ENCODE peak calls at places on chromosomes 11 and 22, in seven cellular contexts. I, V, J, N, H, Z and S are unnamed samples.

GRCh38 chr11:125414121-125414520 is 81.9 kb downstream of the FEZ1 start:
- DNase-seq in I (no peak), V (no peak), J (no peak), N (no peak), H (no peak), Z (no peak), S (no peak)

GRCh38 chr11:43969543-43969942 is 27.1 kb downstream of the C11orf96 start:
- DNase-seq in I (no peak), V (no peak), J (peak; percentile 41), N (no peak), H (no peak), Z (no peak), S (no peak)

GRCh38 chr11:281486-282161 is 3.4 kb downstream of the NLRP6 start:
- DNase-seq in I (no peak), V (no peak), J (no peak), N (peak; percentile 57), H (no peak), Z (no peak), S (peak; percentile 89)

GRCh38 chr22:45537734-45538181 is 35.1 kb downstream of the FBLN1 start:
- DNase-seq in I (no peak), V (peak; percentile 26), J (peak; percentile 55), N (no peak), H (no peak), Z (peak; percentile 83), S (no peak)

GRCh38 chr11:40302669-40303068 is 1156.8 kb downstream of the LRRC4C start:
- DNase-seq in I (no peak), V (no peak), J (no peak), N (no peak), H (no peak), Z (no peak), S (no peak)

GRCh38 chr11:57514538-57515331 is 767 bp downstream of the SLC43A1 start:
- DNase-seq in I (peak; percentile 41), V (no peak), J (peak; percentile 70), N (peak; percentile 72), H (peak; percentile 17), Z (peak; percentile 10), S (no peak)

GRCh38 chr22:47023871-47024270 is 261.4 kb downstream of the TBC1D22A start:
- DNase-seq in I (no peak), V (no peak), J (no peak), N (no peak), H (no peak), Z (no peak), S (peak; percentile 47)

GRCh38 chr11:72039108-72039850 is 40.6 kb downstream of the IL18BP start:
- DNase-seq in I (peak; percentile 17), V (no peak), J (no peak), N (no peak), H (no peak), Z (no peak), S (no peak)

GRCh38 chr11:129639300-129639699 is 176.3 kb upstream of the TMEM45B start:
- DNase-seq in I (peak; percentile 93), V (no peak), J (no peak), N (peak; percentile 66), H (no peak), Z (peak; percentile 92), S (no peak)

GRCh38 chr11:62461740-62462522 is 43.1 kb downstream of the SCGB1A1 start:
- DNase-seq in I (no peak), V (no peak), J (no peak), N (no peak), H (no peak), Z (peak; percentile 93), S (no peak)

GRCh38 chr11:107457205-107457557 is 444 bp downstream of the CWF19L2 start:
- DNase-seq in I (peak; percentile 31), V (no peak), J (peak; percentile 8), N (peak; percentile 33), H (no peak), Z (peak; percentile 0), S (no peak)

GRCh38 chr11:86688398-86689179 is 16.2 kb upstream of the ME3 start:
- DNase-seq in I (no peak), V (no peak), J (no peak), N (peak; percentile 69), H (no peak), Z (no peak), S (no peak)

GRCh38 chr22:37454857-37455686 is 27.8 kb upstream of the ELFN2 start:
- DNase-seq in I (no peak), V (no peak), J (no peak), N (no peak), H (no peak), Z (peak; percentile 87), S (no peak)

GRCh38 chr11:70466154-70466553 is 67.8 kb downstream of the CTTN start:
- DNase-seq in I (no peak), V (no peak), J (no peak), N (peak; percentile 32), H (no peak), Z (peak; percentile 28), S (no peak)

GRCh38 chr11:122202161-122202950 is 86.3 kb upstream of the BLID start:
- DNase-seq in I (no peak), V (no peak), J (no peak), N (no peak), H (no peak), Z (no peak), S (no peak)

GRCh38 chr11:96109265-96110030 is 185.5 kb upstream of the MTMR2 start:
- DNase-seq in I (no peak), V (no peak), J (no peak), N (no peak), H (no peak), Z (no peak), S (no peak)

GRCh38 chr11:65662802-65663633 is at the start of gene RELA:
- DNase-seq in I (peak; percentile 86), V (no peak), J (peak; percentile 93), N (peak; percentile 96), H (peak; percentile 71), Z (peak; percentile 79), S (peak; percentile 98)